ENCODE peak calls at places on chromosomes 7 and 10, in ten cellular contexts. One of them, this sample, is unnamed. For H3K4me1, the result is how much of the 10 kb centered on the place peaks cover.

GRCh38 chr7:4080013-4080412 is 602.1 kb upstream of the FOXK1 start:
- DNase-seq in lower lobe of right lung: no peak
- DNase-seq in esophagus squamous epithelium: no peak
- DNase-seq in lung: no peak
- DNase-seq in ascending aorta: no peak
- DNase-seq in spleen: peak
- DNase-seq in adrenal gland: peak
- DNase-seq in endothelial cell of umbilical vein: no peak
- DNase-seq in GM23338: no peak
- DNase-seq in PC-9: no peak
- DNase-seq in this sample: no peak

GRCh38 chr7:25656071-25656470 is 427.8 kb upstream of the NPVF start:
- DNase-seq in spleen: no peak
- DNase-seq in lung: no peak
- DNase-seq in adrenal gland: no peak
- DNase-seq in endothelial cell of umbilical vein: no peak
- DNase-seq in ascending aorta: no peak
- DNase-seq in GM23338: no peak
- DNase-seq in esophagus squamous epithelium: no peak
- DNase-seq in PC-9: no peak
- DNase-seq in lower lobe of right lung: no peak
- DNase-seq in this sample: no peak

GRCh38 chr7:74197449-74198108 is 12.2 kb upstream of the LAT2 start:
- DNase-seq in ascending aorta: no peak
- DNase-seq in endothelial cell of umbilical vein: no peak
- DNase-seq in adrenal gland: no peak
- DNase-seq in lower lobe of right lung: no peak
- DNase-seq in GM23338: no peak
- DNase-seq in lung: no peak
- DNase-seq in PC-9: no peak
- DNase-seq in spleen: no peak
- DNase-seq in esophagus squamous epithelium: no peak
- DNase-seq in this sample: no peak

GRCh38 chr7:139602143-139602722 is 78.7 kb downstream of the CLEC2L start:
- DNase-seq in spleen: no peak
- DNase-seq in endothelial cell of umbilical vein: peak
- DNase-seq in lung: no peak
- DNase-seq in lower lobe of right lung: no peak
- DNase-seq in ascending aorta: no peak
- DNase-seq in esophagus squamous epithelium: no peak
- DNase-seq in GM23338: peak
- DNase-seq in PC-9: no peak
- DNase-seq in adrenal gland: peak
- DNase-seq in this sample: no peak

GRCh38 chr10:18310761-18311160 is 170.5 kb downstream of the CACNB2 start:
- DNase-seq in ascending aorta: no peak
- DNase-seq in PC-9: no peak
- DNase-seq in spleen: no peak
- DNase-seq in esophagus squamous epithelium: no peak
- DNase-seq in adrenal gland: no peak
- DNase-seq in lung: no peak
- DNase-seq in endothelial cell of umbilical vein: no peak
- DNase-seq in lower lobe of right lung: no peak
- DNase-seq in GM23338: no peak
- DNase-seq in this sample: no peak

GRCh38 chr7:84647797-84648762 is 453.5 kb upstream of the SEMA3A start:
- DNase-seq in lower lobe of right lung: no peak
- DNase-seq in spleen: no peak
- DNase-seq in PC-9: no peak
- DNase-seq in GM23338: no peak
- DNase-seq in endothelial cell of umbilical vein: peak
- DNase-seq in lung: no peak
- DNase-seq in ascending aorta: no peak
- DNase-seq in adrenal gland: no peak
- DNase-seq in esophagus squamous epithelium: no peak
- DNase-seq in this sample: no peak

GRCh38 chr7:26681819-26682418 is 182.5 kb downstream of the SKAP2 start:
- DNase-seq in adrenal gland: no peak
- DNase-seq in PC-9: no peak
- DNase-seq in endothelial cell of umbilical vein: peak
- DNase-seq in lower lobe of right lung: no peak
- DNase-seq in lung: no peak
- DNase-seq in esophagus squamous epithelium: no peak
- DNase-seq in ascending aorta: no peak
- DNase-seq in GM23338: peak
- DNase-seq in spleen: no peak
- DNase-seq in this sample: no peak

GRCh38 chr7:128270799-128271411 is 29.8 kb downstream of the LEP start:
- DNase-seq in spleen: no peak
- DNase-seq in endothelial cell of umbilical vein: no peak
- DNase-seq in PC-9: no peak
- DNase-seq in ascending aorta: no peak
- DNase-seq in lower lobe of right lung: no peak
- DNase-seq in GM23338: peak
- DNase-seq in lung: no peak
- DNase-seq in esophagus squamous epithelium: no peak
- DNase-seq in adrenal gland: no peak
- DNase-seq in this sample: no peak

GRCh38 chr10:46080886-46081285 is 34.8 kb upstream of the MSMB start:
- DNase-seq in endothelial cell of umbilical vein: no peak
- DNase-seq in lung: no peak
- DNase-seq in lower lobe of right lung: no peak
- DNase-seq in esophagus squamous epithelium: no peak
- DNase-seq in spleen: no peak
- DNase-seq in ascending aorta: no peak
- DNase-seq in adrenal gland: no peak
- DNase-seq in PC-9: no peak
- DNase-seq in GM23338: no peak
- DNase-seq in this sample: no peak

GRCh38 chr7:22896917-22897316 is 74.3 kb upstream of the TOMM7 start:
- DNase-seq in lower lobe of right lung: no peak
- DNase-seq in lung: no peak
- DNase-seq in adrenal gland: no peak
- DNase-seq in PC-9: no peak
- DNase-seq in endothelial cell of umbilical vein: no peak
- DNase-seq in spleen: no peak
- DNase-seq in esophagus squamous epithelium: no peak
- DNase-seq in GM23338: peak
- DNase-seq in ascending aorta: no peak
- DNase-seq in this sample: no peak

GRCh38 chr10:91551856-91552255 is 81.0 kb downstream of the PPP1R3C start:
- DNase-seq in endothelial cell of umbilical vein: peak
- DNase-seq in lung: no peak
- DNase-seq in lower lobe of right lung: no peak
- DNase-seq in spleen: no peak
- DNase-seq in PC-9: no peak
- DNase-seq in adrenal gland: peak
- DNase-seq in GM23338: peak
- DNase-seq in ascending aorta: no peak
- DNase-seq in esophagus squamous epithelium: no peak
- DNase-seq in this sample: peak

GRCh38 chr10:130196511-130197487 is 60.6 kb downstream of the GLRX3 start:
- DNase-seq in esophagus squamous epithelium: no peak
- DNase-seq in spleen: peak
- DNase-seq in PC-9: no peak
- DNase-seq in lower lobe of right lung: no peak
- DNase-seq in adrenal gland: no peak
- DNase-seq in GM23338: no peak
- DNase-seq in lung: no peak
- DNase-seq in ascending aorta: no peak
- DNase-seq in endothelial cell of umbilical vein: no peak
- DNase-seq in this sample: no peak

GRCh38 chr7:140455743-140456142 is 23.6 kb downstream of the MKRN1 start:
- DNase-seq in PC-9: no peak
- DNase-seq in esophagus squamous epithelium: no peak
- DNase-seq in lower lobe of right lung: no peak
- DNase-seq in endothelial cell of umbilical vein: no peak
- DNase-seq in spleen: no peak
- DNase-seq in adrenal gland: no peak
- DNase-seq in lung: no peak
- DNase-seq in GM23338: peak
- DNase-seq in ascending aorta: no peak
- DNase-seq in this sample: no peak

GRCh38 chr10:9301148-9301547 is 1246.7 kb downstream of the GATA3 start:
- DNase-seq in lung: no peak
- DNase-seq in PC-9: no peak
- DNase-seq in lower lobe of right lung: no peak
- DNase-seq in adrenal gland: no peak
- DNase-seq in esophagus squamous epithelium: no peak
- DNase-seq in spleen: no peak
- DNase-seq in ascending aorta: no peak
- DNase-seq in GM23338: peak
- DNase-seq in endothelial cell of umbilical vein: peak
- DNase-seq in this sample: peak

GRCh38 chr7:33781796-33782195 is 123.5 kb upstream of the BMPER start:
- DNase-seq in spleen: no peak
- DNase-seq in PC-9: no peak
- DNase-seq in GM23338: no peak
- DNase-seq in lung: no peak
- DNase-seq in adrenal gland: no peak
- DNase-seq in lower lobe of right lung: no peak
- DNase-seq in endothelial cell of umbilical vein: no peak
- DNase-seq in esophagus squamous epithelium: no peak
- DNase-seq in ascending aorta: no peak
- DNase-seq in this sample: no peak

GRCh38 chr10:51083280-51083986 is 9.1 kb downstream of the PRKG1 start:
- DNase-seq in lung: no peak
- DNase-seq in lower lobe of right lung: no peak
- DNase-seq in spleen: no peak
- DNase-seq in GM23338: peak
- DNase-seq in PC-9: no peak
- DNase-seq in esophagus squamous epithelium: no peak
- DNase-seq in endothelial cell of umbilical vein: no peak
- DNase-seq in ascending aorta: no peak
- DNase-seq in adrenal gland: no peak
- DNase-seq in this sample: no peak
- TF ChIP-seq CTCF in lung: no peak
- TF ChIP-seq CTCF in lower lobe of right lung: no peak
- TF ChIP-seq CTCF in spleen: no peak
- TF ChIP-seq CTCF in GM23338: peak
- TF ChIP-seq CTCF in PC-9: no peak
- TF ChIP-seq CTCF in esophagus squamous epithelium: no peak
- TF ChIP-seq CTCF in endothelial cell of umbilical vein: no peak
- TF ChIP-seq CTCF in ascending aorta: peak
- TF ChIP-seq CTCF in adrenal gland: no peak
- TF ChIP-seq CTCF in this sample: no peak

DNA sequence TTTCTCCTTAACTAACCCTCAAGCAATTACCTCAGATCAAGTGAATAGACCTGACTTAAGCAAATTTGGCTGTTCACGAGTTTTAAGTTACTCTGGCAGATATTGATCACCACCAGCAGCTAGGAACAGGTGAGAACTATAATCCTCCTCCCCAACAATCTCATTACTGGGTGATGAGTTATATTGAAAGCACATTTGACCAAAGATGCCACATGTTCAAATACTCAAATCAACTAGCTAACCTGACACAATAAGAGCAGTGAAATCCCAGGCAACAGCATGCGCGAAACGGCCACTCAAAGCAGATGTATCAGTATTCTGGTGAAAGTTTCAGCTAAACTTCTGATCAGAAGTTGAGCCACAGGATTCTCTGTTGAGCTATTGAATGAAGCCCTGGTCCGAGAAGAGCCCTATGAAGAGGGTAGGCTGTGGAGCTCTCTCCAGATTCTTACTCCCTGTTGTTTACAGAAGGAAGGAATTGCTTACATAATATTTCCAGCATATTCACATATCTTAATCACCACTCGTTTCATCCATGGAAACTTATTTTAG is 52.6 kb downstream of the CAV1 start:
- DNase-seq in adrenal gland: no peak
- DNase-seq in PC-9: no peak
- DNase-seq in GM23338: no peak
- DNase-seq in esophagus squamous epithelium: no peak
- DNase-seq in endothelial cell of umbilical vein: peak
- DNase-seq in ascending aorta: no peak
- DNase-seq in lung: no peak
- DNase-seq in spleen: no peak
- DNase-seq in lower lobe of right lung: no peak
- DNase-seq in this sample: no peak
- H3K4me1 ChIP-seq in adrenal gland: under half
- H3K4me1 ChIP-seq in PC-9: under half
- H3K4me1 ChIP-seq in GM23338: under half
- H3K4me1 ChIP-seq in esophagus squamous epithelium: under half
- H3K4me1 ChIP-seq in endothelial cell of umbilical vein: half or more
- H3K4me1 ChIP-seq in ascending aorta: under half
- H3K4me1 ChIP-seq in lung: under half
- H3K4me1 ChIP-seq in spleen: under half
- H3K4me1 ChIP-seq in lower lobe of right lung: under half
- H3K4me1 ChIP-seq in this sample: under half

DNA sequence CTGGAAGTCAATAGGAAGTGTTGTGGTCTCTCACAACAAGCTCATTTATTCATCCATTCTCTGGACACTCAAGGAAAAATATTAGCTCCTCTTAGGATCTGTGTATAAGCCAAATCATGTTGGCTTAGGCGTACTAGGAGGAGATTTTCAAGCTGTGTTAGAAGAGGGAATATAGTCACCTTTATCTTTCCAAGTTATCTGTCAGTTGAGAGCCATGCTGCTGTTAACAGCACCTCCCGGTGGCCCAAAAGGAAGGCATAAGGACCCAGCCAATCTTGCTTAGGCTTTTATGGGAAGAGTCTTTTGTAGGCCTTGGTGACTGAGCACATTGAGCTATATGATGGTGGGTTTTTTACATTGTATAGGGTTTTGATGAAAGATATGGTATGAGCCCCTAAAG is 220.0 kb downstream of the LRMDA start:
- DNase-seq in ascending aorta: no peak
- DNase-seq in lower lobe of right lung: no peak
- DNase-seq in adrenal gland: no peak
- DNase-seq in esophagus squamous epithelium: no peak
- DNase-seq in endothelial cell of umbilical vein: no peak
- DNase-seq in GM23338: peak
- DNase-seq in lung: no peak
- DNase-seq in PC-9: no peak
- DNase-seq in spleen: no peak
- DNase-seq in this sample: peak
- TF ChIP-seq CTCF in ascending aorta: peak
- TF ChIP-seq CTCF in lower lobe of right lung: peak
- TF ChIP-seq CTCF in adrenal gland: no peak
- TF ChIP-seq CTCF in esophagus squamous epithelium: no peak
- TF ChIP-seq CTCF in endothelial cell of umbilical vein: no peak
- TF ChIP-seq CTCF in GM23338: peak
- TF ChIP-seq CTCF in lung: no peak
- TF ChIP-seq CTCF in PC-9: peak
- TF ChIP-seq CTCF in spleen: no peak
- TF ChIP-seq CTCF in this sample: peak

DNA sequence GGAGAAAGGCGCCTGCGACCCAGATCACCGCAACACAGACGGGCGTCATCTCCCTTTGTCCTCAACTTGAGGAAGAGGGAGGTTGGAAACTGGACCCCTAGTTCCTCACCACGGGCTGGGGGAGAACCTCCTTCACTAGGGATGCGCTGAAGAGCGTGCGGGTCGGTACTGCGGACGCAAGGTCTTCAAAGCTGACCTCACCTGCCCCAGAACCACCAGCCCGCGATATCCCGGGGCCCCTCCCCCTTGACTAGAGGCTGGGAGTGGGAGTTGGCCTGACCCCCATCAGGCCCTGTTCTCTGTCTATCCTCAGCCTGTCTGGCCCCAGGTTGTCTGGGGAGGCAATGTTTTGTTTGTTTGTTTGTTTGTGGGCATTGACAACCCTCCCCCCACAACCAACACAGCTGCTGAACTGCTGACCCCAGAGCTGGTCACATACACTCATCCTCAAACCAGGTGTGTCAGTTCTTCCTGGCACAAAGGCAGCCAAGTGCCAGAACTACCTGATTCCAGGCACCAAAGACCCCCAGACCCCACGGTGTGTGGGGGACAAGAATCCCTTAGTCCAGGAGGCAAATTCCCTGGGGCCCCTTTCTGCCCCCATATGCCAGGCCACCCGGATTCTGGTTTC is 2.9 kb downstream of the NPM3 start:
- DNase-seq in adrenal gland: no peak
- DNase-seq in ascending aorta: no peak
- DNase-seq in PC-9: no peak
- DNase-seq in spleen: no peak
- DNase-seq in lung: no peak
- DNase-seq in endothelial cell of umbilical vein: no peak
- DNase-seq in lower lobe of right lung: no peak
- DNase-seq in GM23338: peak
- DNase-seq in esophagus squamous epithelium: no peak
- DNase-seq in this sample: no peak
- H3K4me1 ChIP-seq in adrenal gland: under half
- H3K4me1 ChIP-seq in ascending aorta: under half
- H3K4me1 ChIP-seq in PC-9: under half
- H3K4me1 ChIP-seq in spleen: half or more
- H3K4me1 ChIP-seq in lung: under half
- H3K4me1 ChIP-seq in endothelial cell of umbilical vein: under half
- H3K4me1 ChIP-seq in lower lobe of right lung: half or more
- H3K4me1 ChIP-seq in GM23338: half or more
- H3K4me1 ChIP-seq in esophagus squamous epithelium: half or more
- H3K4me1 ChIP-seq in this sample: under half